ENCODE peak calls at places on chromosomes 4 and X, in nine cellular contexts. One of them, this sample, is unnamed.

GRCh38 chrX:132539611-132540010 is 50.8 kb upstream of the MBNL3 start:
- DNase-seq in stimulated activated CD4-positive, alpha-beta T cell treated with anti-CD3 and anti-CD28 coated beads, Interleukin-4, amount 100 ng/mL, for 1 hour: no peak
- DNase-seq in OCI-M1: no peak
- DNase-seq in stimulated activated CD8-positive, alpha-beta memory T cell treated with anti-CD3 and anti-CD28 coated beads, Interleukin-15, amount 100 ng/mL, for 24 hours: no peak
- DNase-seq in PC-9: no peak
- DNase-seq in BE2C: no peak
- DNase-seq in astrocyte: no peak
- DNase-seq in SJSA1: no peak
- DNase-seq in mesenteric fat pad: no peak
- DNase-seq in this sample: no peak

GRCh38 chr4:84050014-84050413 is 449.1 kb downstream of the NKX6-1 start:
- DNase-seq in SJSA1: no peak
- DNase-seq in stimulated activated CD4-positive, alpha-beta T cell treated with anti-CD3 and anti-CD28 coated beads, Interleukin-4, amount 100 ng/mL, for 1 hour: no peak
- DNase-seq in stimulated activated CD8-positive, alpha-beta memory T cell treated with anti-CD3 and anti-CD28 coated beads, Interleukin-15, amount 100 ng/mL, for 24 hours: no peak
- DNase-seq in OCI-M1: no peak
- DNase-seq in mesenteric fat pad: no peak
- DNase-seq in astrocyte: no peak
- DNase-seq in PC-9: no peak
- DNase-seq in BE2C: no peak
- DNase-seq in this sample: no peak

GRCh38 chr4:175127314-175127713 is 209.2 kb downstream of the ADAM29 start:
- DNase-seq in stimulated activated CD4-positive, alpha-beta T cell treated with anti-CD3 and anti-CD28 coated beads, Interleukin-4, amount 100 ng/mL, for 1 hour: no peak
- DNase-seq in PC-9: peak; percentile 39
- DNase-seq in mesenteric fat pad: no peak
- DNase-seq in OCI-M1: no peak
- DNase-seq in astrocyte: peak; percentile 33
- DNase-seq in SJSA1: no peak
- DNase-seq in BE2C: no peak
- DNase-seq in stimulated activated CD8-positive, alpha-beta memory T cell treated with anti-CD3 and anti-CD28 coated beads, Interleukin-15, amount 100 ng/mL, for 24 hours: no peak
- DNase-seq in this sample: no peak

GRCh38 chrX:56788717-56789122 is 59.7 kb downstream of the NBDY start:
- DNase-seq in astrocyte: no peak
- DNase-seq in stimulated activated CD8-positive, alpha-beta memory T cell treated with anti-CD3 and anti-CD28 coated beads, Interleukin-15, amount 100 ng/mL, for 24 hours: no peak
- DNase-seq in BE2C: no peak
- DNase-seq in OCI-M1: peak; percentile 12
- DNase-seq in PC-9: no peak
- DNase-seq in mesenteric fat pad: peak; percentile 90
- DNase-seq in SJSA1: no peak
- DNase-seq in stimulated activated CD4-positive, alpha-beta T cell treated with anti-CD3 and anti-CD28 coated beads, Interleukin-4, amount 100 ng/mL, for 1 hour: no peak
- DNase-seq in this sample: no peak

GRCh38 chrX:112819013-112819635 is 21.5 kb downstream of the AMOT start:
- DNase-seq in stimulated activated CD8-positive, alpha-beta memory T cell treated with anti-CD3 and anti-CD28 coated beads, Interleukin-15, amount 100 ng/mL, for 24 hours: no peak
- DNase-seq in PC-9: peak; percentile 84
- DNase-seq in astrocyte: peak; percentile 89
- DNase-seq in BE2C: no peak
- DNase-seq in OCI-M1: no peak
- DNase-seq in stimulated activated CD4-positive, alpha-beta T cell treated with anti-CD3 and anti-CD28 coated beads, Interleukin-4, amount 100 ng/mL, for 1 hour: no peak
- DNase-seq in SJSA1: no peak
- DNase-seq in mesenteric fat pad: no peak
- DNase-seq in this sample: no peak

GRCh38 chr4:152097371-152097770 is 336.6 kb upstream of the GATB start:
- DNase-seq in SJSA1: no peak
- DNase-seq in stimulated activated CD8-positive, alpha-beta memory T cell treated with anti-CD3 and anti-CD28 coated beads, Interleukin-15, amount 100 ng/mL, for 24 hours: no peak
- DNase-seq in astrocyte: no peak
- DNase-seq in PC-9: no peak
- DNase-seq in BE2C: no peak
- DNase-seq in mesenteric fat pad: no peak
- DNase-seq in stimulated activated CD4-positive, alpha-beta T cell treated with anti-CD3 and anti-CD28 coated beads, Interleukin-4, amount 100 ng/mL, for 1 hour: no peak
- DNase-seq in OCI-M1: no peak
- DNase-seq in this sample: no peak

GRCh38 chr4:100936676-100937390 is 410.5 kb downstream of the PPP3CA start:
- DNase-seq in OCI-M1: no peak
- DNase-seq in mesenteric fat pad: no peak
- DNase-seq in stimulated activated CD8-positive, alpha-beta memory T cell treated with anti-CD3 and anti-CD28 coated beads, Interleukin-15, amount 100 ng/mL, for 24 hours: no peak
- DNase-seq in PC-9: no peak
- DNase-seq in SJSA1: no peak
- DNase-seq in stimulated activated CD4-positive, alpha-beta T cell treated with anti-CD3 and anti-CD28 coated beads, Interleukin-4, amount 100 ng/mL, for 1 hour: no peak
- DNase-seq in BE2C: no peak
- DNase-seq in astrocyte: no peak
- DNase-seq in this sample: no peak

GRCh38 chr4:83207497-83208105 is 77.0 kb downstream of the COQ2 start:
- DNase-seq in stimulated activated CD8-positive, alpha-beta memory T cell treated with anti-CD3 and anti-CD28 coated beads, Interleukin-15, amount 100 ng/mL, for 24 hours: no peak
- DNase-seq in BE2C: no peak
- DNase-seq in SJSA1: peak; percentile 98
- DNase-seq in PC-9: peak; percentile 88
- DNase-seq in OCI-M1: no peak
- DNase-seq in mesenteric fat pad: no peak
- DNase-seq in astrocyte: peak; percentile 91
- DNase-seq in stimulated activated CD4-positive, alpha-beta T cell treated with anti-CD3 and anti-CD28 coated beads, Interleukin-4, amount 100 ng/mL, for 1 hour: no peak
- DNase-seq in this sample: no peak

GRCh38 chr4:152063301-152064235 is 302.8 kb upstream of the GATB start:
- DNase-seq in stimulated activated CD4-positive, alpha-beta T cell treated with anti-CD3 and anti-CD28 coated beads, Interleukin-4, amount 100 ng/mL, for 1 hour: peak; percentile 10
- DNase-seq in stimulated activated CD8-positive, alpha-beta memory T cell treated with anti-CD3 and anti-CD28 coated beads, Interleukin-15, amount 100 ng/mL, for 24 hours: no peak
- DNase-seq in PC-9: no peak
- DNase-seq in astrocyte: peak; percentile 8
- DNase-seq in mesenteric fat pad: no peak
- DNase-seq in OCI-M1: peak; percentile 60
- DNase-seq in BE2C: peak; percentile 85
- DNase-seq in SJSA1: no peak
- DNase-seq in this sample: no peak

GRCh38 chr4:73867783-73868182 is 1.4 kb upstream of the CXCL1 start:
- DNase-seq in SJSA1: no peak
- DNase-seq in OCI-M1: peak; percentile 12
- DNase-seq in stimulated activated CD8-positive, alpha-beta memory T cell treated with anti-CD3 and anti-CD28 coated beads, Interleukin-15, amount 100 ng/mL, for 24 hours: no peak
- DNase-seq in stimulated activated CD4-positive, alpha-beta T cell treated with anti-CD3 and anti-CD28 coated beads, Interleukin-4, amount 100 ng/mL, for 1 hour: no peak
- DNase-seq in mesenteric fat pad: no peak
- DNase-seq in PC-9: no peak
- DNase-seq in BE2C: no peak
- DNase-seq in astrocyte: no peak
- DNase-seq in this sample: no peak

GRCh38 chrX:47518105-47518504 is 35.1 kb upstream of the ZNF41 start:
- DNase-seq in mesenteric fat pad: no peak
- DNase-seq in stimulated activated CD4-positive, alpha-beta T cell treated with anti-CD3 and anti-CD28 coated beads, Interleukin-4, amount 100 ng/mL, for 1 hour: no peak
- DNase-seq in SJSA1: no peak
- DNase-seq in OCI-M1: no peak
- DNase-seq in stimulated activated CD8-positive, alpha-beta memory T cell treated with anti-CD3 and anti-CD28 coated beads, Interleukin-15, amount 100 ng/mL, for 24 hours: no peak
- DNase-seq in PC-9: no peak
- DNase-seq in astrocyte: no peak
- DNase-seq in BE2C: no peak
- DNase-seq in this sample: no peak

GRCh38 chrX:107628662-107629532 is 587 bp downstream of the PRPS1 start:
- DNase-seq in stimulated activated CD8-positive, alpha-beta memory T cell treated with anti-CD3 and anti-CD28 coated beads, Interleukin-15, amount 100 ng/mL, for 24 hours: peak; percentile 5
- DNase-seq in stimulated activated CD4-positive, alpha-beta T cell treated with anti-CD3 and anti-CD28 coated beads, Interleukin-4, amount 100 ng/mL, for 1 hour: peak; percentile 34
- DNase-seq in astrocyte: peak; percentile 12
- DNase-seq in BE2C: peak; percentile 30
- DNase-seq in OCI-M1: peak; percentile 63
- DNase-seq in mesenteric fat pad: no peak
- DNase-seq in SJSA1: peak; percentile 7
- DNase-seq in PC-9: peak; percentile 66
- DNase-seq in this sample: peak; percentile 86

GRCh38 chr4:2593003-2593402 is 56.6 kb downstream of the FAM193A start:
- DNase-seq in BE2C: no peak
- DNase-seq in mesenteric fat pad: no peak
- DNase-seq in OCI-M1: no peak
- DNase-seq in stimulated activated CD4-positive, alpha-beta T cell treated with anti-CD3 and anti-CD28 coated beads, Interleukin-4, amount 100 ng/mL, for 1 hour: no peak
- DNase-seq in PC-9: no peak
- DNase-seq in SJSA1: no peak
- DNase-seq in astrocyte: no peak
- DNase-seq in stimulated activated CD8-positive, alpha-beta memory T cell treated with anti-CD3 and anti-CD28 coated beads, Interleukin-15, amount 100 ng/mL, for 24 hours: no peak
- DNase-seq in this sample: no peak

GRCh38 chr4:80180743-80181142 is 16.6 kb upstream of the PRDM8 start:
- DNase-seq in mesenteric fat pad: no peak
- DNase-seq in stimulated activated CD8-positive, alpha-beta memory T cell treated with anti-CD3 and anti-CD28 coated beads, Interleukin-15, amount 100 ng/mL, for 24 hours: no peak
- DNase-seq in OCI-M1: peak; percentile 10
- DNase-seq in SJSA1: no peak
- DNase-seq in astrocyte: no peak
- DNase-seq in BE2C: no peak
- DNase-seq in PC-9: no peak
- DNase-seq in stimulated activated CD4-positive, alpha-beta T cell treated with anti-CD3 and anti-CD28 coated beads, Interleukin-4, amount 100 ng/mL, for 1 hour: no peak
- DNase-seq in this sample: no peak

GRCh38 chrX:129665916-129666644 is 11.3 kb upstream of the APLN start:
- DNase-seq in OCI-M1: no peak
- DNase-seq in stimulated activated CD4-positive, alpha-beta T cell treated with anti-CD3 and anti-CD28 coated beads, Interleukin-4, amount 100 ng/mL, for 1 hour: no peak
- DNase-seq in astrocyte: peak; percentile 71
- DNase-seq in BE2C: no peak
- DNase-seq in PC-9: peak; percentile 84
- DNase-seq in stimulated activated CD8-positive, alpha-beta memory T cell treated with anti-CD3 and anti-CD28 coated beads, Interleukin-15, amount 100 ng/mL, for 24 hours: no peak
- DNase-seq in SJSA1: peak; percentile 95
- DNase-seq in mesenteric fat pad: peak; percentile 67
- DNase-seq in this sample: no peak